ENCODE peak calls at places on chromosomes 4 and X, in nine cellular contexts. L is progenitor cell of endocrine pancreas; U is activated T-cell treated with anti-CD3 and anti-CD28 coated beads, Interleukin-2, amount 50 U/mL, for 24 hours; O is stimulated activated CD4-positive, alpha-beta T cell treated with anti-CD3 and anti-CD28 coated beads, TNF-alpha, amount 100 ng/mL, for 4 hours; R is GM12865; J is psoas muscle; E is WERI-Rb-1; G is occipital lobe; Z is WTC11. K is an unnamed sample.

GRCh38 chrX:79413009-79413408 is 45.9 kb upstream of the ITM2A start:
- DNase-seq in G (no peak), J (no peak), Z (no peak), L (no peak), E (no peak), R (peak; percentile 39), U (no peak), O (no peak), K (no peak)

GRCh38 chrX:133555796-133556458 is 140.6 kb upstream of the GPC4 start:
- DNase-seq in G (no peak), U (no peak), E (no peak), R (no peak), Z (no peak), L (no peak), O (no peak), J (no peak), K (no peak)

GRCh38 chrX:132592880-132593279 is 104.0 kb upstream of the MBNL3 start:
- DNase-seq in G (no peak), J (no peak), L (no peak), O (no peak), Z (peak; percentile 11), E (peak; percentile 45), U (no peak), R (peak; percentile 29), K (no peak)

GRCh38 chrX:68669872-68670271 is 22.4 kb downstream of the STARD8 start:
- DNase-seq in G (no peak), E (no peak), R (no peak), O (no peak), L (no peak), U (no peak), Z (no peak), J (no peak), K (no peak)

GRCh38 chr4:147736458-147736857 is 4.6 kb downstream of the ARHGAP10 start:
- DNase-seq in Z (no peak), U (no peak), G (no peak), E (no peak), J (no peak), R (peak; percentile 25), L (no peak), O (no peak), K (no peak)

GRCh38 chr4:61199869-61200194 is 294 bp upstream of the ADGRL3 start:
- DNase-seq in G (no peak), U (no peak), L (no peak), E (no peak), R (no peak), J (no peak), O (no peak), Z (no peak), K (no peak)

GRCh38 chr4:109302366-109303140 is at the start of gene COL25A1:
- DNase-seq in R (peak; percentile 33), Z (peak; percentile 94), L (peak; percentile 77), G (no peak), U (peak; percentile 63), J (peak; percentile 59), E (peak; percentile 97), O (no peak), K (peak; percentile 70)

GRCh38 chr4:53076335-53076958 is 214.3 kb downstream of the RASL11B start:
- DNase-seq in L (no peak), E (no peak), U (no peak), G (no peak), O (no peak), Z (no peak), J (no peak), R (no peak), K (no peak)

GRCh38 chrX:53184836-53185235 is 40.2 kb downstream of the KDM5C start:
- DNase-seq in O (no peak), J (no peak), Z (no peak), U (no peak), L (no peak), E (no peak), G (no peak), R (no peak), K (no peak)

GRCh38 chr4:75745192-75745591 is 20.8 kb downstream of the USO1 start:
- DNase-seq in O (no peak), G (no peak), J (no peak), U (no peak), E (no peak), R (no peak), L (no peak), Z (no peak), K (no peak)

GRCh38 chr4:176653406-176654220 is 139.1 kb downstream of the VEGFC start:
- DNase-seq in R (no peak), Z (no peak), J (no peak), L (no peak), E (no peak), U (no peak), O (no peak), G (no peak), K (no peak)

GRCh38 chr4:156950090-156950489 is 21.5 kb downstream of the PDGFC start:
- DNase-seq in J (no peak), U (no peak), O (no peak), E (no peak), R (no peak), Z (no peak), L (no peak), G (no peak), K (no peak)

GRCh38 chr4:79852305-79852730 is 220.7 kb downstream of the ANTXR2 start:
- DNase-seq in U (no peak), L (no peak), O (no peak), Z (peak; percentile 42), R (no peak), E (no peak), G (no peak), J (peak; percentile 47), K (no peak)

K was measured in activated CD8-positive, alpha-beta memory T cell treated with anti-CD3 and anti-CD28 coated beads, Interleukin-2, amount 50 U/mL, for 48 hours.